ENCODE peak calls at places on chromosomes 5 and 9, in ten cellular contexts. One of them, this sample, is unnamed.

GRCh38 chr5:110896901-110897300 is 158.1 kb downstream of the SLC25A46 start:
- DNase-seq in hepatocyte: no peak
- DNase-seq in thyroid gland: no peak
- DNase-seq in GM13977: no peak
- DNase-seq in body of pancreas: no peak
- DNase-seq in GM20000: no peak
- DNase-seq in pancreas: no peak
- DNase-seq in foreskin fibroblast: peak
- DNase-seq in glutamatergic neuron: no peak
- DNase-seq in endodermal cell: no peak
- DNase-seq in this sample: no peak

GRCh38 chr5:122507581-122507980 is 195.5 kb downstream of the SNCAIP start:
- DNase-seq in body of pancreas: no peak
- DNase-seq in GM13977: no peak
- DNase-seq in thyroid gland: no peak
- DNase-seq in GM20000: no peak
- DNase-seq in glutamatergic neuron: no peak
- DNase-seq in hepatocyte: no peak
- DNase-seq in pancreas: no peak
- DNase-seq in endodermal cell: no peak
- DNase-seq in foreskin fibroblast: no peak
- DNase-seq in this sample: no peak

GRCh38 chr5:68303038-68303738 is 87.6 kb downstream of the PIK3R1 start:
- DNase-seq in body of pancreas: no peak
- DNase-seq in foreskin fibroblast: no peak
- DNase-seq in glutamatergic neuron: no peak
- DNase-seq in hepatocyte: no peak
- DNase-seq in thyroid gland: no peak
- DNase-seq in GM13977: no peak
- DNase-seq in pancreas: no peak
- DNase-seq in GM20000: peak
- DNase-seq in endodermal cell: no peak
- DNase-seq in this sample: peak

GRCh38 chr9:126628146-126628545 is 14.4 kb downstream of the LMX1B start:
- DNase-seq in GM13977: no peak
- DNase-seq in pancreas: no peak
- DNase-seq in foreskin fibroblast: peak
- DNase-seq in body of pancreas: no peak
- DNase-seq in endodermal cell: no peak
- DNase-seq in GM20000: no peak
- DNase-seq in thyroid gland: no peak
- DNase-seq in glutamatergic neuron: no peak
- DNase-seq in hepatocyte: no peak
- DNase-seq in this sample: no peak

GRCh38 chr5:133565993-133566392 is 46.3 kb downstream of the FSTL4 start:
- DNase-seq in pancreas: no peak
- DNase-seq in glutamatergic neuron: no peak
- DNase-seq in thyroid gland: peak
- DNase-seq in GM13977: no peak
- DNase-seq in endodermal cell: peak
- DNase-seq in hepatocyte: peak
- DNase-seq in GM20000: no peak
- DNase-seq in body of pancreas: peak
- DNase-seq in foreskin fibroblast: peak
- DNase-seq in this sample: peak

GRCh38 chr5:53090229-53090628 is 19.3 kb downstream of the MOCS2 start:
- DNase-seq in endodermal cell: no peak
- DNase-seq in pancreas: no peak
- DNase-seq in GM13977: no peak
- DNase-seq in body of pancreas: no peak
- DNase-seq in glutamatergic neuron: no peak
- DNase-seq in thyroid gland: no peak
- DNase-seq in foreskin fibroblast: no peak
- DNase-seq in GM20000: no peak
- DNase-seq in hepatocyte: no peak
- DNase-seq in this sample: no peak

GRCh38 chr9:137970686-137971476 is 93.3 kb downstream of the CACNA1B start:
- DNase-seq in glutamatergic neuron: no peak
- DNase-seq in endodermal cell: no peak
- DNase-seq in GM20000: no peak
- DNase-seq in hepatocyte: peak
- DNase-seq in foreskin fibroblast: no peak
- DNase-seq in body of pancreas: no peak
- DNase-seq in GM13977: no peak
- DNase-seq in thyroid gland: no peak
- DNase-seq in pancreas: no peak
- DNase-seq in this sample: no peak

GRCh38 chr5:146249801-146250200 is 46.4 kb downstream of the RBM27 start:
- DNase-seq in thyroid gland: no peak
- DNase-seq in hepatocyte: no peak
- DNase-seq in endodermal cell: no peak
- DNase-seq in foreskin fibroblast: no peak
- DNase-seq in GM20000: no peak
- DNase-seq in glutamatergic neuron: no peak
- DNase-seq in body of pancreas: no peak
- DNase-seq in GM13977: no peak
- DNase-seq in pancreas: no peak
- DNase-seq in this sample: no peak

GRCh38 chr5:375336-375920 is 53.9 kb downstream of the AHRR start:
- DNase-seq in hepatocyte: no peak
- DNase-seq in pancreas: no peak
- DNase-seq in GM13977: no peak
- DNase-seq in GM20000: no peak
- DNase-seq in thyroid gland: no peak
- DNase-seq in foreskin fibroblast: no peak
- DNase-seq in endodermal cell: peak
- DNase-seq in body of pancreas: no peak
- DNase-seq in glutamatergic neuron: peak
- DNase-seq in this sample: no peak

GRCh38 chr9:123426406-123426805 is 70.4 kb downstream of the CRB2 start:
- DNase-seq in GM13977: peak
- DNase-seq in glutamatergic neuron: no peak
- DNase-seq in foreskin fibroblast: no peak
- DNase-seq in hepatocyte: no peak
- DNase-seq in endodermal cell: peak
- DNase-seq in body of pancreas: no peak
- DNase-seq in thyroid gland: no peak
- DNase-seq in pancreas: no peak
- DNase-seq in GM20000: peak
- DNase-seq in this sample: peak

GRCh38 chr5:5494489-5495402 is 72.3 kb downstream of the ICE1 start:
- DNase-seq in thyroid gland: peak
- DNase-seq in GM20000: peak
- DNase-seq in pancreas: peak
- DNase-seq in endodermal cell: peak
- DNase-seq in GM13977: peak
- DNase-seq in glutamatergic neuron: peak
- DNase-seq in hepatocyte: peak
- DNase-seq in foreskin fibroblast: peak
- DNase-seq in body of pancreas: peak
- DNase-seq in this sample: peak

GRCh38 chr5:180170810-180171567 is 38.0 kb downstream of the RASGEF1C start:
- DNase-seq in GM20000: no peak
- DNase-seq in GM13977: no peak
- DNase-seq in hepatocyte: no peak
- DNase-seq in thyroid gland: no peak
- DNase-seq in glutamatergic neuron: no peak
- DNase-seq in foreskin fibroblast: no peak
- DNase-seq in endodermal cell: no peak
- DNase-seq in body of pancreas: no peak
- DNase-seq in pancreas: no peak
- DNase-seq in this sample: no peak

GRCh38 chr5:53362521-53362941 is 117.9 kb upstream of the FST start:
- DNase-seq in thyroid gland: no peak
- DNase-seq in GM20000: no peak
- DNase-seq in GM13977: no peak
- DNase-seq in hepatocyte: no peak
- DNase-seq in endodermal cell: no peak
- DNase-seq in pancreas: no peak
- DNase-seq in foreskin fibroblast: peak
- DNase-seq in body of pancreas: no peak
- DNase-seq in glutamatergic neuron: no peak
- DNase-seq in this sample: no peak

GRCh38 chr5:132487841-132488555 is 2.6 kb downstream of the IRF1 start:
- DNase-seq in body of pancreas: no peak
- DNase-seq in glutamatergic neuron: no peak
- DNase-seq in hepatocyte: peak
- DNase-seq in pancreas: no peak
- DNase-seq in endodermal cell: peak
- DNase-seq in thyroid gland: no peak
- DNase-seq in foreskin fibroblast: no peak
- DNase-seq in GM13977: no peak
- DNase-seq in GM20000: peak
- DNase-seq in this sample: peak

GRCh38 chr5:107272954-107273353 is 397.8 kb downstream of the EFNA5 start:
- DNase-seq in pancreas: no peak
- DNase-seq in hepatocyte: no peak
- DNase-seq in thyroid gland: no peak
- DNase-seq in foreskin fibroblast: no peak
- DNase-seq in endodermal cell: no peak
- DNase-seq in glutamatergic neuron: no peak
- DNase-seq in GM13977: no peak
- DNase-seq in GM20000: no peak
- DNase-seq in body of pancreas: no peak
- DNase-seq in this sample: no peak

GRCh38 chr5:135085133-135085935 is 51.3 kb upstream of the PITX1 start:
- DNase-seq in pancreas: no peak
- DNase-seq in glutamatergic neuron: no peak
- DNase-seq in body of pancreas: no peak
- DNase-seq in endodermal cell: no peak
- DNase-seq in GM20000: no peak
- DNase-seq in GM13977: no peak
- DNase-seq in foreskin fibroblast: no peak
- DNase-seq in thyroid gland: no peak
- DNase-seq in hepatocyte: no peak
- DNase-seq in this sample: no peak

DNA sequence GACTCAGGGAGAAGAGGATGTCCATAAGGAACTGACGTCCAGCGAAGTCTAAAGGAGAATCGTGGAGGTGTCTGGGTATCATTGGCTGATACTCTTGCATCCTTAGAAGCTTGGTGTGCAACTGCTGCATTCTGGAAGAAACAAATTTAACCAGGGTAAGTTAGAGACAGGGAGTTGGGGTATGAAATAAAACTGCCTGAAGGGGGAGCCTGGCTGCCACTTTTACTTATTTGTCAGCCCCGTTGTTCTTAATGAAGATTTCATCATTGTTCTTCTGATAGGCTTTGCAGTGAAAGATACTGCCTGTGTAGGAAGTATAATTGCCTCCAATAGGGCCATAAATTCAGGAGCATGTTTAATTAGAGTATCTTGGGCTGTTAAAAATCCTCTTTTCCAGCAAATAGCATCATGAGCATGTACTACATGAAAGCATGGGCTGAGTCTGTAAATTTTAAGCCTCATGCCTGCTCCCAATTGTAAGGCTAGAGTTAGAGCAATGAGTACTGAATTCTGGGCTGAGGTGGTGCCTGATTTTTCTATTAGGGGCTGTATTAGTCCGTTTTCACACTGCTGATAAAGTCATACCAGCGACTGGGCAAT is 1264.5 kb upstream of the ACO1 start:
- DNase-seq in endodermal cell: peak
- DNase-seq in GM20000: peak
- DNase-seq in body of pancreas: peak
- DNase-seq in foreskin fibroblast: peak
- DNase-seq in glutamatergic neuron: no peak
- DNase-seq in hepatocyte: peak
- DNase-seq in pancreas: no peak
- DNase-seq in thyroid gland: no peak
- DNase-seq in GM13977: peak
- DNase-seq in this sample: peak
- TF ChIP-seq CTCF in endodermal cell: peak
- TF ChIP-seq CTCF in GM20000: peak
- TF ChIP-seq CTCF in body of pancreas: no peak
- TF ChIP-seq CTCF in foreskin fibroblast: no peak
- TF ChIP-seq CTCF in glutamatergic neuron: peak
- TF ChIP-seq CTCF in hepatocyte: peak
- TF ChIP-seq CTCF in pancreas: no peak
- TF ChIP-seq CTCF in thyroid gland: peak
- TF ChIP-seq CTCF in GM13977: peak
- TF ChIP-seq CTCF in this sample: peak

DNA sequence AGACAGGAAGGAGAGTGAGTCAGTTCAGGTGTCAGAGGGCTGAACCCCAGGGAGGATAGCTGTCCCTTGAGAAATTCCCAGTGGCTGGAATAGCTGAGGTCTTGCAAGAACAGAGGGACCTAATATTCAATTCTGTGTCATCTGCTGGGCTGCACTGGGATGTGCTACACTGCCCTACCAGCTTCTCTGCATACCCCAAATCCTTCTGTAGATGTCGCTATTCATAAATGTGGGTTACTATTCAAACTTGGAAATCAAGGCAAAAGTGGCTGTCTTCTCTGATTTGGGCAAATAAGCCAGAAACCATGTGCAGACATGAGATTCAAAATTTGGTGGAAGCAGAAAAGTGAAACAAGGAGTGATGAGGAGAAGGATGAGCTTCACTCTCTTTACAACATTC is 16.3 kb downstream of the TNFSF8 start:
- DNase-seq in body of pancreas: no peak
- DNase-seq in pancreas: no peak
- DNase-seq in glutamatergic neuron: no peak
- DNase-seq in endodermal cell: no peak
- DNase-seq in hepatocyte: no peak
- DNase-seq in GM20000: no peak
- DNase-seq in thyroid gland: no peak
- DNase-seq in foreskin fibroblast: no peak
- DNase-seq in GM13977: no peak
- DNase-seq in this sample: no peak
- TF ChIP-seq CTCF in body of pancreas: no peak
- TF ChIP-seq CTCF in pancreas: no peak
- TF ChIP-seq CTCF in glutamatergic neuron: no peak
- TF ChIP-seq CTCF in endodermal cell: peak
- TF ChIP-seq CTCF in hepatocyte: peak
- TF ChIP-seq CTCF in GM20000: no peak
- TF ChIP-seq CTCF in thyroid gland: no peak
- TF ChIP-seq CTCF in foreskin fibroblast: peak
- TF ChIP-seq CTCF in GM13977: peak
- TF ChIP-seq CTCF in this sample: peak

DNA sequence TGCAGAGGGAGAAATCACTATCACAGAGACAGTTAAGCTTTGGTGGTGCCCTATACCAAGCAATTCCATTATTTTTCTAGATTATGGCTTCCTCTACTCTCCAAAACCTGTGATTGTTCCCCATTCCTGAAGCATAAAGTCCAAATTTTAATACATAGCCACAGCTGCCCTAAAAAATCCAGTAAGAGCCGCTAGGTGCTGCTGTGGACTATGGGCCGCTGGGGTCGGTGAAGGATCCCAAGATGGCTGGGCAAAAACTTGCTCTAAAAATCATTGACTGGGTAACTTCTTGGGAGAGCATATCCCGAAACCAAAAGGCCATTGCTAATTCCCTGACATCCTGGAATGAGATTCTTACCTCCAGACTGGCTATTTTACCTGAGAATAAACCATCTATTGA is 245.3 kb downstream of the NFIB start:
- DNase-seq in foreskin fibroblast: no peak
- DNase-seq in GM20000: no peak
- DNase-seq in body of pancreas: peak
- DNase-seq in thyroid gland: no peak
- DNase-seq in endodermal cell: no peak
- DNase-seq in hepatocyte: no peak
- DNase-seq in pancreas: no peak
- DNase-seq in glutamatergic neuron: no peak
- DNase-seq in GM13977: no peak
- DNase-seq in this sample: no peak
- TF ChIP-seq CTCF in foreskin fibroblast: no peak
- TF ChIP-seq CTCF in GM20000: no peak
- TF ChIP-seq CTCF in body of pancreas: no peak
- TF ChIP-seq CTCF in thyroid gland: no peak
- TF ChIP-seq CTCF in endodermal cell: no peak
- TF ChIP-seq CTCF in hepatocyte: no peak
- TF ChIP-seq CTCF in pancreas: no peak
- TF ChIP-seq CTCF in glutamatergic neuron: no peak
- TF ChIP-seq CTCF in GM13977: peak
- TF ChIP-seq CTCF in this sample: no peak

GRCh38 chr9:34337404-34337803 is 8.0 kb downstream of the NUDT2 start:
- DNase-seq in hepatocyte: no peak
- DNase-seq in body of pancreas: no peak
- DNase-seq in endodermal cell: no peak
- DNase-seq in GM20000: no peak
- DNase-seq in thyroid gland: no peak
- DNase-seq in glutamatergic neuron: no peak
- DNase-seq in foreskin fibroblast: peak
- DNase-seq in GM13977: no peak
- DNase-seq in pancreas: no peak
- DNase-seq in this sample: no peak
- TF ChIP-seq CTCF in hepatocyte: no peak
- TF ChIP-seq CTCF in body of pancreas: no peak
- TF ChIP-seq CTCF in endodermal cell: peak
- TF ChIP-seq CTCF in GM20000: no peak
- TF ChIP-seq CTCF in thyroid gland: no peak
- TF ChIP-seq CTCF in glutamatergic neuron: no peak
- TF ChIP-seq CTCF in foreskin fibroblast: peak
- TF ChIP-seq CTCF in GM13977: peak
- TF ChIP-seq CTCF in pancreas: no peak
- TF ChIP-seq CTCF in this sample: no peak